ENCODE peak calls at places on chromosomes 1 and 21, in six cellular contexts. R, J, F, W, X and L are unnamed samples.

GRCh38 chr1:235533476-235534168 is 29.4 kb upstream of the B3GALNT2 start:
- DNase-seq in X (no peak), F (no peak), R (no peak), J (no peak), W (no peak), L (no peak)

GRCh38 chr21:26840912-26841311 is 4.3 kb downstream of the ADAMTS1 start:
- DNase-seq in F (no peak), W (peak; percentile 57), J (peak; percentile 34), X (peak; percentile 60), R (no peak), L (no peak)

GRCh38 chr1:224205438-224205840 is 22.4 kb downstream of the DEGS1 start:
- DNase-seq in J (no peak), F (no peak), W (peak; percentile 89), X (no peak), R (no peak), L (no peak)

GRCh38 chr1:11280719-11281376 is 7.8 kb downstream of the UBIAD1 start:
- DNase-seq in R (no peak), F (no peak), W (no peak), X (no peak), J (no peak), L (no peak)

GRCh38 chr21:33761104-33762036 is 119.1 kb downstream of the ITSN1 start:
- DNase-seq in F (no peak), X (peak; percentile 36), W (peak; percentile 95), J (peak; percentile 20), R (no peak), L (peak; percentile 77)

GRCh38 chr1:11792106-11792505 is 13.7 kb downstream of the MTHFR start:
- DNase-seq in J (no peak), X (no peak), W (no peak), F (no peak), R (no peak), L (no peak)

GRCh38 chr1:112251766-112252506 is 144.1 kb upstream of the CTTNBP2NL start:
- DNase-seq in J (no peak), R (no peak), X (no peak), F (no peak), W (peak; percentile 4), L (peak; percentile 86)

GRCh38 chr1:1100296-1100695 is 15.6 kb downstream of the C1orf159 start:
- DNase-seq in F (no peak), X (no peak), J (no peak), R (no peak), W (no peak), L (no peak)

GRCh38 chr1:177443003-177443402 is 272.2 kb downstream of the BRINP2 start:
- DNase-seq in W (no peak), J (no peak), F (no peak), X (no peak), R (no peak), L (no peak)

GRCh38 chr1:185539277-185539943 is 194.8 kb upstream of the HMCN1 start:
- DNase-seq in X (no peak), F (no peak), J (no peak), W (no peak), R (no peak), L (no peak)

GRCh38 chr1:6329392-6329791 is 64.2 kb downstream of the ACOT7 start:
- DNase-seq in X (no peak), J (no peak), F (no peak), R (no peak), W (no peak), L (no peak)

GRCh38 chr1:231423648-231424047 is 1.6 kb upstream of the EGLN1 start:
- DNase-seq in W (peak; percentile 21), X (no peak), F (no peak), J (no peak), R (no peak), L (no peak)

GRCh38 chr21:42554251-42554937 is 40.7 kb downstream of the SLC37A1 start:
- DNase-seq in W (no peak), R (peak; percentile 44), X (no peak), F (no peak), J (no peak), L (no peak)

GRCh38 chr1:207181838-207182237 is 77.8 kb downstream of the C4BPA start:
- DNase-seq in R (no peak), X (no peak), F (no peak), W (peak; percentile 23), J (no peak), L (no peak)

GRCh38 chr1:205449750-205450443 is 5.9 kb downstream of the BLACAT1 start:
- DNase-seq in R (no peak), J (no peak), F (no peak), W (no peak), X (no peak), L (peak; percentile 96)

GRCh38 chr21:27388835-27389234 is 421.9 kb upstream of the ADAMTS5 start:
- DNase-seq in J (no peak), W (peak; percentile 17), R (no peak), F (no peak), X (no peak), L (no peak)

GRCh38 chr1:162538815-162539431 is 22.6 kb upstream of the UAP1 start:
- DNase-seq in F (no peak), J (no peak), X (no peak), R (no peak), W (peak; percentile 84), L (peak; percentile 26)

GRCh38 chr21:45594721-45595489 is 48.6 kb upstream of the PCBP3 start:
- DNase-seq in X (no peak), J (no peak), W (no peak), R (peak; percentile 49), F (no peak), L (no peak)

GRCh38 chr21:14308234-14308633 is 74.7 kb downstream of the HSPA13 start:
- DNase-seq in J (no peak), X (no peak), R (no peak), F (no peak), W (no peak), L (no peak)

GRCh38 chr1:212916395-212917133 is 33.8 kb upstream of the VASH2 start:
- DNase-seq in J (no peak), W (peak; percentile 6), R (no peak), F (no peak), X (no peak), L (no peak)

GRCh38 chr1:28526886-28527285 is 21.0 kb downstream of the RCC1 start:
- DNase-seq in R (no peak), J (no peak), X (no peak), W (no peak), F (no peak), L (no peak)

GRCh38 chr1:25550155-25550506 is 6.7 kb downstream of the LDLRAP1 start:
- DNase-seq in X (no peak), W (peak; percentile 26), F (no peak), J (no peak), R (no peak), L (no peak)

GRCh38 chr1:41576206-41576605 is 91.7 kb upstream of the EDN2 start:
- DNase-seq in J (no peak), X (no peak), R (no peak), F (peak; percentile 49), W (no peak), L (no peak)

GRCh38 chr21:19810779-19811178 is 1187.4 kb upstream of the NCAM2 start:
- DNase-seq in W (peak; percentile 2), J (no peak), X (no peak), F (no peak), R (no peak), L (no peak)

GRCh38 chr21:46366561-46366960 is 42.6 kb downstream of the PCNT start:
- DNase-seq in X (no peak), J (no peak), R (no peak), W (no peak), F (no peak), L (no peak)

GRCh38 chr1:224734261-224734935 is 118.3 kb downstream of the CNIH3 start:
- DNase-seq in X (no peak), W (no peak), R (no peak), J (no peak), F (no peak), L (no peak)

GRCh38 chr1:56578963-56579875 is at the start of gene PLPP3:
- DNase-seq in X (peak; percentile 87), W (peak; percentile 94), J (peak; percentile 78), F (peak; percentile 96), R (peak; percentile 91), L (peak; percentile 79)
- TF ChIP-seq POLR2A in X (peak; percentile 86), W (peak; percentile 93), J (peak; percentile 92), F (no peak), R (peak; percentile 97), L (peak; percentile 75)

GRCh38 chr1:15432327-15432726 is 5.9 kb upstream of the CTRC start:
- DNase-seq in F (no peak), R (no peak), X (no peak), W (no peak), J (no peak), L (no peak)
- TF ChIP-seq POLR2A in F (no peak), R (no peak), X (no peak), W (no peak), J (no peak), L (no peak)

GRCh38 chr1:21610027-21610426 is 59.1 kb downstream of the RAP1GAP start:
- DNase-seq in W (no peak), J (no peak), R (no peak), F (no peak), X (no peak), L (no peak)

GRCh38 chr1:21605012-21605715 is 64.0 kb downstream of the RAP1GAP start:
- DNase-seq in W (no peak), F (no peak), J (no peak), R (no peak), X (no peak), L (no peak)

GRCh38 chr1:21608813-21609212 is 60.3 kb downstream of the RAP1GAP start:
- DNase-seq in R (no peak), F (no peak), J (no peak), X (no peak), W (no peak), L (no peak)

GRCh38 chr1:21605964-21606705 is 63.0 kb downstream of the RAP1GAP start:
- DNase-seq in R (no peak), J (no peak), X (no peak), W (no peak), F (no peak), L (no peak)

GRCh38 chr1:21607549-21608529 is 61.3 kb downstream of the RAP1GAP start:
- DNase-seq in W (peak; percentile 75), R (peak; percentile 75), X (peak; percentile 33), F (no peak), J (peak; percentile 35), L (peak; percentile 94)
- TF ChIP-seq POLR2A in W (no peak), R (no peak), X (no peak), F (no peak), J (no peak), L (no peak)

DNA sequence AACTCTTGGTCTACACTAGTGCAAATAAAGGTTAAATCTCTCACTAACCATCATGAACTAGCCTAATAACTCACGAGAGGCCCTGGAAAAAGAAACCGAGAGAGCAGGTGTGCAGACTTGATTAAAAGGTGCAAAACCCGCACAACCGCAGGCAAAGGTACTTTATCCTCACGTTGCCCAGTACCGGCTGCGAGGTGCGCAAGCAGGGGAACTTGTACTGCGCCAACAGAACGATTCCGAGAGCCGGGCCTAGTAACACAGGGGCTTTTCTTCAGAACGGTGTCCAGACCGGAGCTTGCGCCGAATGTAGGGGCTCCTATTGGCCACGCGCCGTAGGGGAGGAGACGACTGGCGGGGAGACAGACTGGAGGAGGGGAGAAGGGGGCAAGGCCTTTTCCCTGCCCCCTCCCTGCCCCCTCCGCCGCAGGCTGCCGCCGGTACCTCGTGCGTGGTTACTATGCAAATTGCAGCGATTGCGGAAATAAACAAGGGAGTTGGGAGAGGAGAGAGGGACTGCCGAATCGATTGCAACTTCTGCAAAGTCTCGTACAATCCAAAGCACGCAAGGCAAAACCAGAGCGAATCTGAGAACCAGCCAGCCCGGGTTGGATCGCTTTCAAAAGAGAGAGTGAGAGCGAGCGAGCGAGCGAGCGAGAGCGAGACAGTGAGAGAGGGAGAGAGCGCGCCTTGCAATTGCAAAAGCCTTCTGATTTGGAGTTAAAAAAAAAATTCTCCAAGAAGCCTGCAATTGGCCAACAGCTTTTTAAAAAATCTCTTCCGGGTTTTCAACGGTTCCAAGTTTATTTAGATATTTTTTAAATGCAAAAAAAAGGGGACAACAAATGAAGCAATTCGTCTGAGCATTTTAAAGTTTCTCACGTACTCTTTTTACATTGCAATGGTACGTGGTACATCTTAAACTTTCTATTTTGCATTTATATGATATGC is 5.4 kb upstream of the NFIA start:
- DNase-seq in R (peak; percentile 91), F (peak; percentile 92), W (peak; percentile 92), J (peak; percentile 72), X (peak; percentile 77), L (no peak)
- TF ChIP-seq POLR2A in R (no peak), F (no peak), W (peak; percentile 47), J (peak; percentile 10), X (no peak), L (peak; percentile 40)